ENCODE peak calls at places on chromosomes 6 and 20, in six cellular contexts. J, L, H, B, X and T are unnamed samples.

GRCh38 chr6:98678481-98678880 is 155.9 kb upstream of the POU3F2 start:
- DNase-seq in J (no peak), L (no peak), H (no peak), B (no peak), X (no peak), T (no peak)

GRCh38 chr20:57030611-57031600 is 235.5 kb downstream of the BMP7 start:
- DNase-seq in J (no peak), L (no peak), H (no peak), B (no peak), X (no peak), T (no peak)

GRCh38 chr6:142819603-142820335 is 125.2 kb downstream of the HIVEP2 start:
- DNase-seq in J (no peak), L (no peak), H (no peak), B (no peak), X (peak), T (no peak)

GRCh38 chr6:89488438-89488837 is 55.5 kb downstream of the ANKRD6 start:
- DNase-seq in J (no peak), L (no peak), H (no peak), B (no peak), X (no peak), T (no peak)

GRCh38 chr6:96907498-96907897 is 9.8 kb upstream of the NDUFAF4 start:
- DNase-seq in J (no peak), L (no peak), H (no peak), B (no peak), X (peak), T (no peak)

GRCh38 chr6:19415605-19416326 is 421.4 kb upstream of the ID4 start:
- DNase-seq in J (no peak), L (no peak), H (no peak), B (peak), X (no peak), T (no peak)

GRCh38 chr20:56463428-56463827 is 5.0 kb upstream of the RTF2 start:
- DNase-seq in J (no peak), L (no peak), H (peak), B (no peak), X (peak), T (no peak)

GRCh38 chr6:158772172-158772571 is 47.0 kb downstream of the EZR start:
- DNase-seq in J (no peak), L (no peak), H (no peak), B (no peak), X (no peak), T (no peak)

GRCh38 chr6:408599-409102 is 17.1 kb downstream of the IRF4 start:
- DNase-seq in J (no peak), L (no peak), H (no peak), B (peak), X (peak), T (no peak)

GRCh38 chr6:143591441-143591840 is 79.9 kb upstream of the FUCA2 start:
- DNase-seq in J (no peak), L (no peak), H (no peak), B (no peak), X (no peak), T (no peak)